ENCODE peak calls at places on chromosomes 12 and 14, in ten cellular contexts. B is stimulated activated CD4-positive, alpha-beta T cell treated with anti-CD3 and anti-CD28 coated beads, Interleukin-15, amount 100 ng/mL, for 1 hour; F is AG10803; H is GF-D8; S is CD8-positive, alpha-beta memory T cell; A is naive thymus-derived CD4-positive, alpha-beta T cell; L is Daoy; R is kidney tubule cell; D is activated CD4-positive, alpha-beta T cell treated with anti-CD3 and anti-CD28 coated beads for 24 hours; G is stimulated activated CD8-positive, alpha-beta memory T cell treated with anti-CD3 and anti-CD28 coated beads, Interleukin-7, amount 100 ng/mL, for 4 hours. O is an unnamed sample.

GRCh38 chr12:43407816-43408645 is 144.0 kb downstream of the ADAMTS20 start:
- DNase-seq in S (no peak), H (no peak), B (no peak), G (no peak), R (no peak), L (no peak), A (no peak), D (no peak), F (peak), O (no peak)

GRCh38 chr12:104703372-104703771 is 246.6 kb downstream of the CHST11 start:
- DNase-seq in H (no peak), L (no peak), F (no peak), G (no peak), B (no peak), D (no peak), S (no peak), A (no peak), R (no peak), O (no peak)

GRCh38 chr12:57011438-57012424 is 4.6 kb downstream of the TAC3 start:
- DNase-seq in G (no peak), A (no peak), H (no peak), D (no peak), S (no peak), R (no peak), L (no peak), B (no peak), F (no peak), O (no peak)

GRCh38 chr12:93225094-93225493 is 152.6 kb upstream of the NUDT4 start:
- DNase-seq in L (no peak), F (no peak), D (no peak), A (no peak), S (no peak), G (no peak), H (no peak), B (no peak), R (no peak), O (no peak)

GRCh38 chr12:42462486-42462885 is 127.1 kb downstream of the PRICKLE1 start:
- DNase-seq in D (no peak), A (no peak), F (no peak), B (no peak), H (no peak), G (no peak), S (no peak), R (no peak), L (no peak), O (no peak)

GRCh38 chr12:64780531-64781373 is 21.5 kb upstream of the GNS start:
- DNase-seq in F (no peak), G (no peak), S (no peak), H (no peak), D (no peak), R (peak), B (no peak), A (peak), L (peak), O (no peak)

GRCh38 chr14:67207810-67208209 is 18.6 kb downstream of the GARIN2 start:
- DNase-seq in R (no peak), B (no peak), F (no peak), D (no peak), H (no peak), A (no peak), S (no peak), L (no peak), G (no peak), O (no peak)

GRCh38 chr14:20278414-20278813 is 27.3 kb downstream of the TTC5 start:
- DNase-seq in R (peak), F (no peak), D (no peak), L (peak), B (no peak), H (no peak), A (no peak), G (no peak), S (no peak), O (peak)

GRCh38 chr14:58465425-58465824 is 37.9 kb downstream of the KIAA0586 start:
- DNase-seq in D (no peak), F (peak), R (peak), L (peak), H (no peak), A (no peak), S (no peak), B (no peak), G (no peak), O (no peak)

GRCh38 chr14:46818147-46818546 is 166.6 kb upstream of the RPL10L start:
- DNase-seq in G (no peak), A (no peak), D (no peak), B (no peak), F (no peak), S (no peak), H (no peak), R (no peak), L (no peak), O (no peak)

GRCh38 chr12:128798543-128799341 is 25.0 kb downstream of the SLC15A4 start:
- DNase-seq in L (no peak), R (no peak), S (no peak), D (no peak), B (no peak), G (no peak), A (no peak), H (no peak), F (no peak), O (no peak)

GRCh38 chr14:75273272-75274044 is 5.2 kb upstream of the FOS start:
- DNase-seq in B (no peak), A (no peak), H (no peak), F (peak), G (no peak), L (no peak), R (no peak), D (no peak), S (no peak), O (no peak)

GRCh38 chr14:90681889-90682429 is 134.3 kb downstream of the TTC7B start:
- DNase-seq in L (no peak), R (peak), A (no peak), S (no peak), F (no peak), H (no peak), D (no peak), G (no peak), B (no peak), O (no peak)

GRCh38 chr12:115478505-115478904 is 794.5 kb upstream of the TBX3 start:
- DNase-seq in F (no peak), D (no peak), H (no peak), S (no peak), A (no peak), L (no peak), R (no peak), B (no peak), G (no peak), O (no peak)

GRCh38 chr14:95741051-95741490 is 27.1 kb upstream of the TCL1A start:
- DNase-seq in D (no peak), S (no peak), L (peak), B (no peak), G (no peak), R (peak), F (no peak), A (no peak), H (no peak), O (no peak)

GRCh38 chr14:63650336-63650952 is 8.8 kb upstream of the WDR89 start:
- DNase-seq in R (no peak), S (peak), G (peak), B (peak), H (no peak), F (peak), A (no peak), L (no peak), D (peak), O (no peak)

GRCh38 chr12:67431436-67432049 is 162.4 kb downstream of the CAND1 start:
- DNase-seq in A (no peak), F (peak), R (no peak), L (no peak), B (no peak), H (no peak), D (no peak), G (no peak), S (no peak), O (no peak)

O was measured in CMK.